ENCODE peak calls at places on chromosome 11, in ten cellular contexts. V is LoVo; F is amniotic epithelial cell; C is stimulated activated naive CD8-positive, alpha-beta T cell treated with anti-CD3 and anti-CD28 coated beads, Interleukin-15, amount 100 ng/mL, for 72 hours; Z is lower lobe of right lung; E is tibial artery; N is type B pancreatic cell; B is T-helper 9 cell; A is AG04450; W is ovary. Q is an unnamed sample.

GRCh38 chr11:64223001-64223651 is 2.9 kb downstream of the TRPT1 start:
- DNase-seq in V (no peak), F (no peak), C (no peak), Z (no peak), E (no peak), N (no peak), B (no peak), A (no peak), W (peak; percentile 24), Q (no peak)

GRCh38 chr11:41050791-41051190 is 408.7 kb downstream of the LRRC4C start:
- DNase-seq in V (no peak), F (no peak), C (no peak), Z (no peak), E (no peak), N (no peak), B (no peak), A (no peak), W (no peak), Q (no peak)

GRCh38 chr11:68523743-68524142 is 63.2 kb downstream of the PPP6R3 start:
- DNase-seq in V (no peak), F (no peak), C (no peak), Z (no peak), E (no peak), N (no peak), B (no peak), A (no peak), W (no peak), Q (no peak)

GRCh38 chr11:128327274-128327673 is 260.1 kb downstream of the ETS1 start:
- DNase-seq in V (no peak), F (no peak), C (no peak), Z (no peak), E (no peak), N (no peak), B (no peak), A (no peak), W (no peak), Q (no peak)

GRCh38 chr11:46445887-46446286 is 54.3 kb upstream of the CHRM4 start:
- DNase-seq in V (no peak), F (no peak), C (no peak), Z (no peak), E (no peak), N (no peak), B (no peak), A (no peak), W (no peak), Q (no peak)

GRCh38 chr11:112780351-112781043 is 180.7 kb upstream of the NCAM1 start:
- DNase-seq in V (no peak), F (peak; percentile 48), C (no peak), Z (no peak), E (no peak), N (no peak), B (no peak), A (no peak), W (no peak), Q (no peak)

GRCh38 chr11:118581057-118581456 is 8.8 kb downstream of the ARCN1 start:
- DNase-seq in V (no peak), F (no peak), C (no peak), Z (no peak), E (no peak), N (no peak), B (no peak), A (no peak), W (no peak), Q (no peak)

GRCh38 chr11:13183094-13183825 is 94.3 kb upstream of the BMAL1 start:
- DNase-seq in V (peak; percentile 52), F (peak; percentile 79), C (no peak), Z (no peak), E (no peak), N (no peak), B (no peak), A (no peak), W (no peak), Q (no peak)

GRCh38 chr11:86947541-86947940 is 7.7 kb downstream of the FZD4 start:
- DNase-seq in V (no peak), F (peak; percentile 73), C (no peak), Z (no peak), E (no peak), N (no peak), B (no peak), A (no peak), W (no peak), Q (no peak)

GRCh38 chr11:134282121-134283045 is 6.2 kb downstream of the GLB1L3 start:
- DNase-seq in V (no peak), F (no peak), C (no peak), Z (no peak), E (no peak), N (no peak), B (no peak), A (no peak), W (no peak), Q (no peak)

GRCh38 chr11:134942633-134943032 is 530.6 kb upstream of the B3GAT1 start:
- DNase-seq in V (no peak), F (no peak), C (no peak), Z (no peak), E (no peak), N (no peak), B (no peak), A (no peak), W (no peak), Q (no peak)

GRCh38 chr11:68818181-68818580 is 23.5 kb downstream of the CPT1A start:
- DNase-seq in V (no peak), F (no peak), C (no peak), Z (no peak), E (no peak), N (no peak), B (no peak), A (no peak), W (no peak), Q (no peak)

GRCh38 chr11:33687733-33688479 is 12.7 kb downstream of the C11orf91 start:
- DNase-seq in V (peak; percentile 62), F (peak; percentile 61), C (peak; percentile 6), Z (no peak), E (no peak), N (no peak), B (no peak), A (no peak), W (no peak), Q (peak; percentile 59)